ENCODE peak calls at places on chromosomes 7 and 10, in ten cellular contexts. F, D, T, V, X, I, U, W, E and Q are unnamed samples.

GRCh38 chr10:117217196-117217761 is 20.0 kb downstream of the KCNK18 start:
- DNase-seq in F (no peak), D (peak; percentile 2), T (no peak), V (no peak), X (no peak), I (no peak), U (peak; percentile 27), W (no peak), E (peak; percentile 62), Q (no peak)

GRCh38 chr10:85673270-85673669 is 693.3 kb downstream of the GRID1 start:
- DNase-seq in F (no peak), D (no peak), T (no peak), V (no peak), X (no peak), I (no peak), U (no peak), W (no peak), E (no peak), Q (no peak)

GRCh38 chr10:14032406-14032998 is 298.2 kb downstream of the FRMD4A start:
- DNase-seq in F (no peak), D (peak; percentile 32), T (no peak), V (no peak), X (no peak), I (peak; percentile 51), U (no peak), W (no peak), E (no peak), Q (no peak)

GRCh38 chr10:79374312-79375191 is 27.3 kb downstream of the PPIF start:
- DNase-seq in F (peak; percentile 14), D (peak; percentile 79), T (peak; percentile 96), V (peak; percentile 74), X (peak; percentile 17), I (peak; percentile 82), U (peak; percentile 80), W (peak; percentile 79), E (peak; percentile 87), Q (peak; percentile 53)

GRCh38 chr7:46850563-46851325 is 731.2 kb downstream of the TNS3 start:
- DNase-seq in F (no peak), D (no peak), T (no peak), V (no peak), X (no peak), I (no peak), U (peak; percentile 49), W (peak; percentile 59), E (no peak), Q (no peak)

GRCh38 chr7:28517206-28517605 is 104.9 kb downstream of the CREB5 start:
- DNase-seq in F (no peak), D (no peak), T (no peak), V (no peak), X (no peak), I (no peak), U (no peak), W (no peak), E (no peak), Q (no peak)

GRCh38 chr7:143452495-143452894 is 9.2 kb downstream of the TAS2R60 start:
- DNase-seq in F (no peak), D (no peak), T (no peak), V (no peak), X (no peak), I (no peak), U (peak; percentile 11), W (no peak), E (no peak), Q (peak; percentile 12)

GRCh38 chr7:91082854-91083495 is 181.3 kb upstream of the FZD1 start:
- DNase-seq in F (peak; percentile 3), D (no peak), T (no peak), V (no peak), X (no peak), I (no peak), U (peak; percentile 47), W (no peak), E (no peak), Q (peak; percentile 52)

GRCh38 chr7:117111532-117111931 is 158.2 kb downstream of the ST7 start:
- DNase-seq in F (no peak), D (no peak), T (no peak), V (no peak), X (no peak), I (no peak), U (no peak), W (no peak), E (no peak), Q (no peak)

GRCh38 chr7:112521942-112522341 is 41.2 kb downstream of the LSMEM1 start:
- DNase-seq in F (no peak), D (no peak), T (no peak), V (no peak), X (no peak), I (no peak), U (no peak), W (no peak), E (no peak), Q (no peak)

GRCh38 chr7:28075674-28076358 is 104.8 kb downstream of the JAZF1 start:
- DNase-seq in F (no peak), D (no peak), T (no peak), V (no peak), X (no peak), I (no peak), U (peak; percentile 63), W (no peak), E (no peak), Q (no peak)

GRCh38 chr7:2373124-2373556 is 18.5 kb downstream of the EIF3B start:
- DNase-seq in F (no peak), D (no peak), T (no peak), V (no peak), X (no peak), I (no peak), U (no peak), W (no peak), E (no peak), Q (peak; percentile 21)

GRCh38 chr10:23171232-23171876 is 20.8 kb upstream of the PTF1A start:
- DNase-seq in F (no peak), D (no peak), T (no peak), V (no peak), X (no peak), I (no peak), U (peak; percentile 44), W (no peak), E (no peak), Q (peak; percentile 39)

GRCh38 chr7:140192176-140192575 is 15.4 kb upstream of the KDM7A start:
- DNase-seq in F (no peak), D (no peak), T (no peak), V (no peak), X (no peak), I (no peak), U (no peak), W (no peak), E (no peak), Q (no peak)

GRCh38 chr7:43076189-43076605 is 36.2 kb upstream of the HECW1 start:
- DNase-seq in F (no peak), D (no peak), T (no peak), V (no peak), X (peak; percentile 11), I (no peak), U (peak; percentile 65), W (no peak), E (no peak), Q (peak; percentile 15)

GRCh38 chr7:106243893-106244292 is 40.9 kb downstream of the NAMPT start:
- DNase-seq in F (no peak), D (no peak), T (no peak), V (no peak), X (no peak), I (no peak), U (peak; percentile 37), W (no peak), E (no peak), Q (peak; percentile 58)

GRCh38 chr7:20798081-20798693 is 11.5 kb upstream of the SP8 start:
- DNase-seq in F (peak; percentile 91), D (no peak), T (no peak), V (peak; percentile 65), X (no peak), I (peak; percentile 32), U (peak; percentile 31), W (peak; percentile 55), E (no peak), Q (peak; percentile 35)

GRCh38 chr10:71548494-71548846 is 151.8 kb downstream of the CDH23 start:
- DNase-seq in F (no peak), D (no peak), T (no peak), V (peak; percentile 37), X (no peak), I (no peak), U (peak; percentile 11), W (peak; percentile 14), E (no peak), Q (peak; percentile 19)

GRCh38 chr7:22348379-22348778 is 8.6 kb downstream of the RAPGEF5 start:
- DNase-seq in F (no peak), D (no peak), T (no peak), V (no peak), X (no peak), I (no peak), U (peak; percentile 26), W (no peak), E (no peak), Q (no peak)